ENCODE peak calls at places on chromosomes 4 and X, in six cellular contexts. K is SJSA1; T is CD4-positive, CD25-positive, alpha-beta regulatory T cell; Z is transverse colon; O is A172; W is nephron progenitor cell. F is an unnamed sample.

GRCh38 chr4:53656421-53656981 is 65.2 kb upstream of the LNX1 start:
- DNase-seq in K (no peak), T (no peak), Z (no peak), O (peak), W (no peak), F (no peak)

GRCh38 chr4:28469387-28469786 is 1608.7 kb downstream of the STIM2 start:
- DNase-seq in K (no peak), T (no peak), Z (no peak), O (no peak), W (no peak), F (no peak)

GRCh38 chr4:26858035-26858918 is 2.4 kb upstream of the STIM2 start:
- DNase-seq in K (no peak), T (no peak), Z (no peak), O (no peak), W (no peak), F (no peak)

GRCh38 chrX:37627602-37628001 is 56.1 kb downstream of the LANCL3 start:
- DNase-seq in K (no peak), T (no peak), Z (peak), O (no peak), W (no peak), F (no peak)

GRCh38 chrX:21745756-21746155 is 12.2 kb downstream of the SMPX start:
- DNase-seq in K (no peak), T (peak), Z (peak), O (peak), W (peak), F (no peak)

GRCh38 chr4:10554694-10555093 is 97.5 kb upstream of the ZNF518B start:
- DNase-seq in K (no peak), T (peak), Z (peak), O (peak), W (peak), F (peak)

GRCh38 chrX:17433965-17434364 is 59.0 kb downstream of the NHS start:
- DNase-seq in K (no peak), T (no peak), Z (no peak), O (no peak), W (no peak), F (no peak)

GRCh38 chrX:54029543-54030143 is 14.6 kb downstream of the PHF8 start:
- DNase-seq in K (no peak), T (no peak), Z (no peak), O (no peak), W (no peak), F (no peak)

GRCh38 chr4:37073226-37073840 is 171.2 kb upstream of the NWD2 start:
- DNase-seq in K (no peak), T (no peak), Z (no peak), O (peak), W (no peak), F (no peak)